ENCODE peak calls at places on chromosomes 2 and 18, in eight cellular contexts. V, G, X, H, S, O, B and A are unnamed samples.

GRCh38 chr2:162113088-162113770 is 38.8 kb downstream of the GCG start:
- DNase-seq in V (no peak), G (no peak), X (no peak), H (no peak), S (no peak), O (no peak), B (no peak), A (no peak)

GRCh38 chr18:37261246-37261927 is 304.2 kb downstream of the CELF4 start:
- DNase-seq in V (no peak), G (no peak), X (no peak), H (no peak), S (no peak), O (no peak), B (no peak), A (no peak)

GRCh38 chr18:2236232-2236631 is 335.1 kb downstream of the METTL4 start:
- DNase-seq in V (no peak), G (no peak), X (no peak), H (no peak), S (no peak), O (no peak), B (no peak), A (no peak)

GRCh38 chr18:62848946-62849345 is 133.6 kb downstream of the PHLPP1 start:
- DNase-seq in V (no peak), G (no peak), X (no peak), H (no peak), S (no peak), O (no peak), B (no peak), A (no peak)

GRCh38 chr2:165863816-165864221 is 69.8 kb upstream of the GALNT3 start:
- DNase-seq in V (no peak), G (no peak), X (peak), H (no peak), S (no peak), O (no peak), B (no peak), A (peak)

GRCh38 chr2:39929531-39929930 is 150.5 kb upstream of the THUMPD2 start:
- DNase-seq in V (no peak), G (no peak), X (no peak), H (no peak), S (no peak), O (no peak), B (no peak), A (no peak)

GRCh38 chr2:86039178-86039962 is 66.3 kb downstream of the POLR1A start:
- DNase-seq in V (no peak), G (no peak), X (no peak), H (no peak), S (no peak), O (no peak), B (no peak), A (no peak)

GRCh38 chr2:69933254-69933828 is 18.4 kb downstream of the MXD1 start:
- DNase-seq in V (no peak), G (no peak), X (no peak), H (no peak), S (no peak), O (no peak), B (no peak), A (no peak)